ENCODE peak calls at places on chromosomes 3 and 15, in seven cellular contexts. One of them, this sample, is unnamed.
A peak's percentile ranks its signal among the peaks of the same experiment; 100 is the strongest.

GRCh38 chr3:168124791-168125190 is 29.1 kb upstream of the GOLIM4 start:
- DNase-seq in uterus: no peak
- DNase-seq in tibial nerve: no peak
- DNase-seq in K562: no peak
- DNase-seq in CD4-positive, alpha-beta T cell: no peak
- DNase-seq in Peyer's patch: no peak
- DNase-seq in AG04450: no peak
- DNase-seq in this sample: no peak

GRCh38 chr3:34106879-34107278 is 308.4 kb downstream of the PDCD6IP start:
- DNase-seq in CD4-positive, alpha-beta T cell: no peak
- DNase-seq in K562: peak; percentile 55
- DNase-seq in uterus: no peak
- DNase-seq in tibial nerve: no peak
- DNase-seq in AG04450: no peak
- DNase-seq in Peyer's patch: peak; percentile 51
- DNase-seq in this sample: no peak

GRCh38 chr3:129831503-129831902 is 62.0 kb downstream of the TMCC1 start:
- DNase-seq in uterus: no peak
- DNase-seq in tibial nerve: no peak
- DNase-seq in CD4-positive, alpha-beta T cell: no peak
- DNase-seq in K562: no peak
- DNase-seq in AG04450: no peak
- DNase-seq in Peyer's patch: no peak
- DNase-seq in this sample: no peak

GRCh38 chr15:66050264-66050663 is 181.0 kb downstream of the RAB11A start:
- DNase-seq in AG04450: no peak
- DNase-seq in Peyer's patch: no peak
- DNase-seq in K562: no peak
- DNase-seq in CD4-positive, alpha-beta T cell: no peak
- DNase-seq in uterus: no peak
- DNase-seq in tibial nerve: no peak
- DNase-seq in this sample: no peak

GRCh38 chr3:414063-414462 is 217.5 kb downstream of the CHL1 start:
- DNase-seq in CD4-positive, alpha-beta T cell: no peak
- DNase-seq in AG04450: no peak
- DNase-seq in uterus: no peak
- DNase-seq in Peyer's patch: no peak
- DNase-seq in tibial nerve: no peak
- DNase-seq in K562: peak; percentile 11
- DNase-seq in this sample: no peak

GRCh38 chr3:10364816-10365215 is 43.9 kb upstream of the SEC13 start:
- DNase-seq in uterus: no peak
- DNase-seq in Peyer's patch: no peak
- DNase-seq in tibial nerve: no peak
- DNase-seq in K562: no peak
- DNase-seq in AG04450: no peak
- DNase-seq in CD4-positive, alpha-beta T cell: no peak
- DNase-seq in this sample: no peak

GRCh38 chr15:79041598-79042175 is 48.9 kb downstream of the RASGRF1 start:
- DNase-seq in CD4-positive, alpha-beta T cell: no peak
- DNase-seq in Peyer's patch: no peak
- DNase-seq in tibial nerve: no peak
- DNase-seq in uterus: no peak
- DNase-seq in AG04450: no peak
- DNase-seq in K562: no peak
- DNase-seq in this sample: no peak

GRCh38 chr3:156216852-156217251 is 96.5 kb downstream of the KCNAB1 start:
- DNase-seq in K562: no peak
- DNase-seq in uterus: no peak
- DNase-seq in Peyer's patch: no peak
- DNase-seq in tibial nerve: no peak
- DNase-seq in CD4-positive, alpha-beta T cell: no peak
- DNase-seq in AG04450: no peak
- DNase-seq in this sample: no peak

GRCh38 chr3:141933421-141934300 is 57.2 kb downstream of the ATP1B3 start:
- DNase-seq in CD4-positive, alpha-beta T cell: no peak
- DNase-seq in AG04450: no peak
- DNase-seq in K562: no peak
- DNase-seq in Peyer's patch: peak; percentile 18
- DNase-seq in tibial nerve: no peak
- DNase-seq in uterus: no peak
- DNase-seq in this sample: no peak

GRCh38 chr15:67824900-67825879 is at the start of gene SKOR1:
- DNase-seq in Peyer's patch: no peak
- DNase-seq in CD4-positive, alpha-beta T cell: no peak
- DNase-seq in AG04450: no peak
- DNase-seq in tibial nerve: no peak
- DNase-seq in uterus: no peak
- DNase-seq in K562: peak; percentile 45
- DNase-seq in this sample: no peak

GRCh38 chr3:16881896-16882645 is 2.7 kb upstream of the PLCL2 start:
- DNase-seq in AG04450: no peak
- DNase-seq in Peyer's patch: no peak
- DNase-seq in CD4-positive, alpha-beta T cell: no peak
- DNase-seq in tibial nerve: no peak
- DNase-seq in uterus: no peak
- DNase-seq in K562: no peak
- DNase-seq in this sample: no peak
- H3K27ac ChIP-seq in AG04450: no peak overlapping the region
- H3K27ac ChIP-seq in Peyer's patch: no peak overlapping the region
- H3K27ac ChIP-seq in CD4-positive, alpha-beta T cell: no peak overlapping the region
- H3K27ac ChIP-seq in tibial nerve: peak overlapping the region; percentile 96
- H3K27ac ChIP-seq in uterus: no peak overlapping the region
- H3K27ac ChIP-seq in K562: no peak overlapping the region
- H3K27ac ChIP-seq in this sample: no peak overlapping the region

DNA sequence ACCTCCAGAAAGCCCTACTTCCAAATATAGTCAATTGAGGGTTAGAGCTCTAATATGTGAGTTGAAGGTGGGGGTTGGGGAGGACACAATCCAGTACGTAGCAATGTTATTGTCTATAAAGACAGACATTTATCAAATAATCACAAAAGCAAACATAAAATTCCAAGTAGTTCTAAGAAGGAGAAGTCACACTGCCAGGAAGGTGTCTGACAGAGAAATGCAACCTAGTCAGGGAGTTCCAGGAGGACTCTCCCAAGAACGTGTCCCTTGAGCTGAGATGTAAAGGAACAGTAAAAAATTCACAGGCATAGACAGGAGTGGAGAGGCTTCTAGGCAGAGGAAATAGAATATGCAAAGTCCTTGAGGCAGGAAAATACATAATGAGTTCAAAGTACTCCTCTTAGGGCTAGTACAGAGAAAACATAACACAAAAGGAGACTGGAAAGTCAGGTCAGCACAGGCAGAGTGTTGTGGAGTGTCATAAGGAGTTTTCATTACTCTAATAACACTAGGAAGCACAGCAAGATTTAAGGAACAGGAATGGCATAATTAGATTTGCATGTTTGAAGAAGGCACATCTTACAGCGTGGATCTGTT is 277.6 kb upstream of the STT3B start:
- DNase-seq in AG04450: no peak
- DNase-seq in CD4-positive, alpha-beta T cell: no peak
- DNase-seq in tibial nerve: no peak
- DNase-seq in K562: no peak
- DNase-seq in Peyer's patch: no peak
- DNase-seq in uterus: no peak
- DNase-seq in this sample: no peak
- H3K27ac ChIP-seq in AG04450: no peak overlapping the region
- H3K27ac ChIP-seq in CD4-positive, alpha-beta T cell: no peak overlapping the region
- H3K27ac ChIP-seq in tibial nerve: no peak overlapping the region
- H3K27ac ChIP-seq in K562: no peak overlapping the region
- H3K27ac ChIP-seq in Peyer's patch: no peak overlapping the region
- H3K27ac ChIP-seq in uterus: no peak overlapping the region
- H3K27ac ChIP-seq in this sample: no peak overlapping the region

DNA sequence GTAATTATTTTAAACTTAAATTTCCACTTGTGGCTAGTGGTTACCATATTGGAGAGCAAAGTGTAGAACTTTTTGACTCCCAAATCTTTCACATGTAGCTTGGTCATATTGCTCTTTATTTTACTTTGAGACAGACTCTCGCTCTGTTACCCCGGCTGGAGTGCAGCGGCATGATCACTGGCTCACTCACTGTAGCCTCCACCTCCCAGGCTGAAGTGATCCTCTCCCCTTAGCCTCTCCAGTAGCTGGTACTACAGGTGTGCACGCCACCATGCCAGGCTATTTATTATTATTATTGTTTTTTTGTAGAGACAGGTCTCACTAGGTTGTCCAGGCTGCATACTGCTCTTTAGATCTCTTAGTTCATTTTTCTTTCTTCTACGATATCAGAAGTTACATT is 3.9 kb downstream of the FNDC3B start:
- DNase-seq in tibial nerve: no peak
- DNase-seq in CD4-positive, alpha-beta T cell: no peak
- DNase-seq in K562: no peak
- DNase-seq in Peyer's patch: no peak
- DNase-seq in uterus: no peak
- DNase-seq in AG04450: no peak
- DNase-seq in this sample: no peak
- H3K27ac ChIP-seq in tibial nerve: no peak overlapping the region
- H3K27ac ChIP-seq in CD4-positive, alpha-beta T cell: no peak overlapping the region
- H3K27ac ChIP-seq in K562: no peak overlapping the region
- H3K27ac ChIP-seq in Peyer's patch: no peak overlapping the region
- H3K27ac ChIP-seq in uterus: no peak overlapping the region
- H3K27ac ChIP-seq in AG04450: no peak overlapping the region
- H3K27ac ChIP-seq in this sample: no peak overlapping the region

GRCh38 chr3:190626951-190627620 is 113.2 kb downstream of the IL1RAP start:
- DNase-seq in K562: no peak
- DNase-seq in AG04450: no peak
- DNase-seq in tibial nerve: no peak
- DNase-seq in CD4-positive, alpha-beta T cell: no peak
- DNase-seq in Peyer's patch: no peak
- DNase-seq in uterus: no peak
- DNase-seq in this sample: no peak

GRCh38 chr3:190621971-190622370 is 108.1 kb downstream of the IL1RAP start:
- DNase-seq in K562: no peak
- DNase-seq in Peyer's patch: no peak
- DNase-seq in AG04450: no peak
- DNase-seq in tibial nerve: no peak
- DNase-seq in CD4-positive, alpha-beta T cell: no peak
- DNase-seq in uterus: no peak
- DNase-seq in this sample: no peak

GRCh38 chr3:190621209-190621608 is 107.3 kb downstream of the IL1RAP start:
- DNase-seq in Peyer's patch: no peak
- DNase-seq in tibial nerve: no peak
- DNase-seq in CD4-positive, alpha-beta T cell: no peak
- DNase-seq in K562: no peak
- DNase-seq in uterus: no peak
- DNase-seq in AG04450: no peak
- DNase-seq in this sample: no peak

GRCh38 chr3:190629088-190629487 is 115.2 kb downstream of the IL1RAP start:
- DNase-seq in uterus: no peak
- DNase-seq in tibial nerve: no peak
- DNase-seq in CD4-positive, alpha-beta T cell: no peak
- DNase-seq in Peyer's patch: no peak
- DNase-seq in K562: no peak
- DNase-seq in AG04450: no peak
- DNase-seq in this sample: no peak

GRCh38 chr3:190624282-190624681 is 110.4 kb downstream of the IL1RAP start:
- DNase-seq in CD4-positive, alpha-beta T cell: no peak
- DNase-seq in tibial nerve: no peak
- DNase-seq in Peyer's patch: no peak
- DNase-seq in AG04450: no peak
- DNase-seq in K562: no peak
- DNase-seq in uterus: no peak
- DNase-seq in this sample: no peak
- H3K27ac ChIP-seq in CD4-positive, alpha-beta T cell: no peak overlapping the region
- H3K27ac ChIP-seq in tibial nerve: no peak overlapping the region
- H3K27ac ChIP-seq in Peyer's patch: no peak overlapping the region
- H3K27ac ChIP-seq in AG04450: no peak overlapping the region
- H3K27ac ChIP-seq in K562: no peak overlapping the region
- H3K27ac ChIP-seq in uterus: no peak overlapping the region
- H3K27ac ChIP-seq in this sample: no peak overlapping the region

GRCh38 chr15:40942337-40942854 is 10.9 kb upstream of the CHAC1 start:
- DNase-seq in uterus: no peak
- DNase-seq in Peyer's patch: no peak
- DNase-seq in CD4-positive, alpha-beta T cell: no peak
- DNase-seq in K562: no peak
- DNase-seq in AG04450: no peak
- DNase-seq in tibial nerve: no peak
- DNase-seq in this sample: no peak

GRCh38 chr15:40942865-40943264 is 10.4 kb upstream of the CHAC1 start:
- DNase-seq in uterus: no peak
- DNase-seq in CD4-positive, alpha-beta T cell: no peak
- DNase-seq in Peyer's patch: no peak
- DNase-seq in AG04450: no peak
- DNase-seq in tibial nerve: no peak
- DNase-seq in K562: no peak
- DNase-seq in this sample: no peak

GRCh38 chr15:40941078-40941527 is 12.0 kb downstream of the DLL4 start:
- DNase-seq in K562: no peak
- DNase-seq in AG04450: no peak
- DNase-seq in uterus: no peak
- DNase-seq in Peyer's patch: no peak
- DNase-seq in CD4-positive, alpha-beta T cell: no peak
- DNase-seq in tibial nerve: no peak
- DNase-seq in this sample: no peak

GRCh38 chr15:40939909-40940801 is 11.0 kb downstream of the DLL4 start:
- DNase-seq in AG04450: no peak
- DNase-seq in uterus: no peak
- DNase-seq in Peyer's patch: no peak
- DNase-seq in tibial nerve: no peak
- DNase-seq in K562: no peak
- DNase-seq in CD4-positive, alpha-beta T cell: no peak
- DNase-seq in this sample: no peak

GRCh38 chr15:40941528-40942336 is 11.5 kb upstream of the CHAC1 start:
- DNase-seq in tibial nerve: peak; percentile 36
- DNase-seq in K562: peak; percentile 94
- DNase-seq in AG04450: peak; percentile 27
- DNase-seq in CD4-positive, alpha-beta T cell: peak; percentile 70
- DNase-seq in Peyer's patch: peak; percentile 88
- DNase-seq in uterus: peak; percentile 72
- DNase-seq in this sample: no peak
- H3K27ac ChIP-seq in tibial nerve: peak overlapping the region; percentile 84
- H3K27ac ChIP-seq in K562: peak overlapping the region; percentile 71
- H3K27ac ChIP-seq in AG04450: peak overlapping the region; percentile 81
- H3K27ac ChIP-seq in CD4-positive, alpha-beta T cell: peak overlapping the region; percentile 51
- H3K27ac ChIP-seq in Peyer's patch: peak overlapping the region; percentile 94
- H3K27ac ChIP-seq in uterus: peak overlapping the region; percentile 88
- H3K27ac ChIP-seq in this sample: peak overlapping the region; percentile 70

GRCh38 chr15:70259030-70259424 is 161.3 kb upstream of the TLE3 start:
- DNase-seq in Peyer's patch: peak; percentile 87
- DNase-seq in CD4-positive, alpha-beta T cell: peak; percentile 60
- DNase-seq in tibial nerve: peak; percentile 74
- DNase-seq in uterus: no peak
- DNase-seq in AG04450: peak; percentile 33
- DNase-seq in K562: peak; percentile 61
- DNase-seq in this sample: peak; percentile 20
- H3K27ac ChIP-seq in Peyer's patch: peak overlapping the region; percentile 30
- H3K27ac ChIP-seq in CD4-positive, alpha-beta T cell: peak overlapping the region; percentile 40
- H3K27ac ChIP-seq in tibial nerve: no peak overlapping the region
- H3K27ac ChIP-seq in uterus: no peak overlapping the region
- H3K27ac ChIP-seq in AG04450: no peak overlapping the region
- H3K27ac ChIP-seq in K562: no peak overlapping the region
- H3K27ac ChIP-seq in this sample: no peak overlapping the region